ENCODE peak calls at places on chromosomes 13 and 19, in four cellular contexts. K, U, W and E are unnamed samples.

GRCh38 chr19:20640023-20640422 is 21.3 kb downstream of the ZNF626 start:
- DNase-seq in K (no peak), W (no peak), U (no peak), E (no peak)

GRCh38 chr19:48989701-48990291 is 3.3 kb downstream of the GYS1 start:
- DNase-seq in K (no peak), U (no peak), W (no peak), E (no peak)

GRCh38 chr13:41942462-41943094 is 18.3 kb downstream of the VWA8 start:
- DNase-seq in W (no peak), K (peak; percentile 75), U (peak; percentile 13), E (no peak)

GRCh38 chr19:46678110-46678732 is 17.2 kb upstream of the DACT3 start:
- DNase-seq in U (no peak), W (no peak), K (peak; percentile 17), E (no peak)

GRCh38 chr13:76116931-76117330 is 480.8 kb downstream of the LMO7 start:
- DNase-seq in U (no peak), K (peak; percentile 14), W (no peak), E (no peak)

GRCh38 chr13:27359203-27359821 is 65.1 kb upstream of the GTF3A start:
- DNase-seq in W (peak; percentile 74), U (no peak), K (peak; percentile 87), E (no peak)

GRCh38 chr19:47186337-47187022 is 44.5 kb downstream of the BBC3 start:
- DNase-seq in W (no peak), U (no peak), K (peak; percentile 45), E (no peak)

GRCh38 chr13:44685641-44686040 is 109.5 kb upstream of the TSC22D1 start:
- DNase-seq in W (no peak), U (no peak), K (no peak), E (no peak)

GRCh38 chr13:19601749-19602725 is 31.4 kb upstream of the MPHOSPH8 start:
- DNase-seq in K (peak; percentile 72), W (peak; percentile 56), U (no peak), E (no peak)

GRCh38 chr19:11335449-11336146 is 3.9 kb downstream of the RAB3D start:
- DNase-seq in W (no peak), U (no peak), K (no peak), E (no peak)

GRCh38 chr13:33642374-33643065 is 175.4 kb upstream of the RFC3 start:
- DNase-seq in U (no peak), W (peak; percentile 36), K (peak; percentile 91), E (no peak)

GRCh38 chr13:50303963-50304721 is 288.9 kb downstream of the KCNRG start:
- DNase-seq in W (no peak), U (no peak), K (no peak), E (no peak)

GRCh38 chr13:108508263-108508662 is 121.1 kb upstream of the MYO16 start:
- DNase-seq in K (peak; percentile 6), W (no peak), U (peak; percentile 54), E (no peak)

GRCh38 chr19:53432088-53432661 is 391 bp downstream of the ZNF761 start:
- DNase-seq in K (peak; percentile 61), U (no peak), W (no peak), E (no peak)

GRCh38 chr13:101144808-101145419 is 271.4 kb downstream of the NALCN start:
- DNase-seq in W (no peak), U (peak; percentile 49), K (peak; percentile 79), E (no peak)

GRCh38 chr13:110698689-110699088 is 7.2 kb downstream of the CARS2 start:
- DNase-seq in U (no peak), W (no peak), K (no peak), E (no peak)

GRCh38 chr19:48480476-48481190 is 11.5 kb downstream of the CYTH2 start:
- DNase-seq in K (peak; percentile 68), W (no peak), U (no peak), E (no peak)

GRCh38 chr13:97492257-97492656 is 58.3 kb downstream of the RAP2A start:
- DNase-seq in W (no peak), K (no peak), U (no peak), E (no peak)

GRCh38 chr13:23547000-23547590 is 23.1 kb upstream of the TNFRSF19 start:
- DNase-seq in U (no peak), W (no peak), K (peak; percentile 60), E (no peak)

GRCh38 chr13:27535546-27535945 is 84.8 kb downstream of the LNX2 start:
- DNase-seq in W (no peak), K (peak; percentile 12), U (no peak), E (no peak)

GRCh38 chr19:16118489-16119033 is 6.9 kb downstream of the RAB8A start:
- DNase-seq in U (no peak), W (no peak), K (no peak), E (no peak)

GRCh38 chr13:42453091-42453645 is 120.8 kb upstream of the TNFSF11 start:
- DNase-seq in U (no peak), W (no peak), K (no peak), E (no peak)

GRCh38 chr13:87536499-87536898 is 134.7 kb upstream of the SLITRK5 start:
- DNase-seq in U (no peak), W (no peak), K (no peak), E (no peak)

GRCh38 chr19:49014870-49015255 is 2.0 kb downstream of the LHB start:
- DNase-seq in W (no peak), U (no peak), K (no peak), E (no peak)

GRCh38 chr13:20525144-20525600 is 485 bp downstream of the CRYL1 start:
- DNase-seq in K (peak; percentile 47), U (no peak), W (peak; percentile 36), E (no peak)

GRCh38 chr13:98022210-98022609 is 68.7 kb downstream of the IPO5 start:
- DNase-seq in K (peak; percentile 83), W (no peak), U (no peak), E (no peak)

GRCh38 chr13:27960362-27961226 is 8.5 kb downstream of the CDX2 start:
- DNase-seq in U (no peak), W (peak; percentile 86), K (peak; percentile 28), E (no peak)

GRCh38 chr19:15374105-15374651 is 5.4 kb downstream of the AKAP8 start:
- DNase-seq in K (no peak), U (no peak), W (no peak), E (no peak)

GRCh38 chr13:23909606-23910005 is 12.3 kb upstream of the C1QTNF9B start:
- DNase-seq in W (no peak), K (no peak), U (no peak), E (no peak)

GRCh38 chr13:42110410-42111155 is 62.1 kb downstream of the DGKH start:
- DNase-seq in K (peak; percentile 83), U (peak; percentile 8), W (peak; percentile 21), E (no peak)

GRCh38 chr19:29596080-29596479 is 10.0 kb upstream of the POP4 start:
- DNase-seq in W (no peak), K (no peak), U (no peak), E (no peak)

GRCh38 chr13:95267662-95268369 is 33.4 kb downstream of the ABCC4 start:
- DNase-seq in W (no peak), K (peak; percentile 94), U (no peak), E (no peak)

GRCh38 chr19:2051771-2052704 is 994 bp upstream of the MKNK2 start:
- DNase-seq in W (peak; percentile 63), K (no peak), U (no peak), E (no peak)

GRCh38 chr19:46728693-46729339 is 11.9 kb upstream of the PRKD2 start:
- DNase-seq in K (peak; percentile 82), U (no peak), W (peak; percentile 70), E (no peak)

GRCh38 chr13:27481766-27482165 is 31.4 kb upstream of the MTIF3 start:
- DNase-seq in K (peak; percentile 50), W (peak; percentile 53), U (peak; percentile 56), E (peak; percentile 68)

GRCh38 chr13:20174656-20175405 is 14.0 kb upstream of the GJA3 start:
- DNase-seq in U (no peak), W (peak; percentile 36), K (peak; percentile 98), E (no peak)

GRCh38 chr13:47904891-47905290 is 96.2 kb downstream of the SUCLA2 start:
- DNase-seq in K (no peak), U (no peak), W (no peak), E (no peak)

GRCh38 chr13:25857830-25858229 is 194.0 kb downstream of the SHISA2 start:
- DNase-seq in W (no peak), U (no peak), K (no peak), E (no peak)
- H3K4me3 ChIP-seq in W (no peak overlapping the region), U (no peak overlapping the region), K (no peak overlapping the region), E (no peak overlapping the region)

DNA sequence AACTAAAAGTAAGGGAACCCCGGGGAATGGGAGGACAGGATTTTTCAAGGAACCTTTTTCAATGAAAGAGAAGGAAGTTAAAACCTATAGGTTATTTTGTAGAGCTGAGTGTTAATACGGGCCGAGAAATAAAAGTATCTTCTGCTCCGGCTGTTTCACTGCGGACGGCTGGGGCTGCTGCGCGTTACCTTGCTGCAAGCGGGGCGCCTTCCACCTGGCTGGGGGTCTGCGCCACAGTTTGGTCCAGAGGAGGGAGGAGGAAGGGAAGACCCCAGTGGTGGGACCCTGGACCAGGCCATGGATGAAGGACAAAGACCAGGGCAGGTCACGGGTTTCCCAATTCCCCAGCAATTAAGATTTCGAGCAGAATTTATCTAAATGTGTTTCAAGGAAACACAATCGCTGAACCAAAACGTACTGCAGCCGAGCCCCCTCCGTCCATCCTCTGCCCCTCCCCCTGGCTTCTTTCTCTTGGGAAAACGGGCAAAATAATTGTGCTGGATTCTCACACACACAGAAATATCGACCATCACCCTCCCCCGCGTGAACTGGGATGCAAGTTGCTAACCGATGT is 2.9 kb downstream of the SOX1 start:
- DNase-seq in U (no peak), K (no peak), W (no peak), E (no peak)
- H3K4me3 ChIP-seq in U (no peak overlapping the region), K (no peak overlapping the region), W (no peak overlapping the region), E (no peak overlapping the region)

GRCh38 chr19:5103061-5103701 is 134.3 kb downstream of the KDM4B start:
- DNase-seq in U (no peak), K (peak; percentile 34), W (peak; percentile 93), E (no peak)

GRCh38 chr19:5103812-5104410 is 135.0 kb downstream of the KDM4B start:
- DNase-seq in W (peak; percentile 71), U (no peak), K (no peak), E (no peak)

GRCh38 chr19:5101871-5102270 is 133.0 kb downstream of the KDM4B start:
- DNase-seq in K (no peak), U (no peak), W (no peak), E (no peak)

GRCh38 chr19:5104871-5105351 is 136.0 kb downstream of the KDM4B start:
- DNase-seq in K (no peak), W (peak; percentile 95), U (no peak), E (no peak)

GRCh38 chr19:5102520-5102919 is 133.6 kb downstream of the KDM4B start:
- DNase-seq in U (no peak), W (no peak), K (no peak), E (no peak)
- H3K4me3 ChIP-seq in U (no peak overlapping the region), W (no peak overlapping the region), K (no peak overlapping the region), E (no peak overlapping the region)

GRCh38 chr19:44646049-44646416 is 2.3 kb downstream of the PVR start:
- DNase-seq in K (no peak), W (no peak), U (no peak), E (no peak)
- H3K4me3 ChIP-seq in K (peak overlapping the region; percentile 27), W (no peak overlapping the region), U (no peak overlapping the region), E (no peak overlapping the region)